ENCODE peak calls at places on chromosomes 11 and 22, in six cellular contexts. M is stimulated activated CD4-positive, alpha-beta T cell treated with anti-CD3 and anti-CD28 coated beads, Interleukin-2, amount 100 ng/mL, for 48 hours; H is ELF-1; A is CMK; S is iris pigment epithelial cell; U is NCI-H1417. T is an unnamed sample.

GRCh38 chr11:125903753-125904659 is at the start of gene DDX25:
- DNase-seq in U (peak), S (no peak), M (no peak), H (peak), A (no peak), T (peak)

GRCh38 chr11:60428517-60428916 is 855 bp upstream of the MS4A5 start:
- DNase-seq in U (no peak), M (no peak), A (no peak), S (peak), H (no peak), T (no peak)

GRCh38 chr11:47506363-47506762 is 46.6 kb downstream of the CELF1 start:
- DNase-seq in U (no peak), M (no peak), S (no peak), A (no peak), H (no peak), T (no peak)

GRCh38 chr22:46526484-46526839 is 11.0 kb downstream of the CELSR1 start:
- DNase-seq in U (no peak), M (no peak), S (no peak), A (no peak), H (no peak), T (no peak)

GRCh38 chr11:44427432-44427831 is 117.5 kb upstream of the ALX4 start:
- DNase-seq in A (peak), U (no peak), H (peak), M (no peak), S (no peak), T (no peak)

GRCh38 chr11:251550-251949 is 14.8 kb downstream of the PSMD13 start:
- DNase-seq in A (no peak), S (no peak), H (no peak), M (no peak), U (no peak), T (no peak)

GRCh38 chr11:70703141-70704052 is 305.1 kb downstream of the CTTN start:
- DNase-seq in A (no peak), M (no peak), U (peak), H (peak), S (no peak), T (peak)

GRCh38 chr11:110095554-110095953 is 2.4 kb downstream of the ZC3H12C start:
- DNase-seq in U (no peak), A (no peak), M (no peak), H (no peak), S (peak), T (no peak)

GRCh38 chr11:86800076-86800955 is at the start of gene PRSS23:
- DNase-seq in M (peak), A (peak), H (peak), U (peak), S (peak), T (peak)

GRCh38 chr22:46604306-46604690 is 15.9 kb upstream of the GRAMD4 start:
- DNase-seq in H (no peak), A (peak), S (peak), U (no peak), M (peak), T (no peak)

GRCh38 chr11:66479741-66480115 is 506 bp upstream of the DPP3 start:
- DNase-seq in S (no peak), M (no peak), U (peak), H (no peak), A (no peak), T (no peak)